ENCODE peak calls at places on chromosomes 7 and 10, in five cellular contexts. One of them, this sample, is unnamed.

GRCh38 chr10:117541909-117542705 is 439 bp upstream of the EMX2 start:
- DNase-seq in uterus: peak
- DNase-seq in MG63: peak
- DNase-seq in neuronal stem cell: peak
- DNase-seq in putamen: peak
- DNase-seq in this sample: no peak

GRCh38 chr7:23211542-23211941 is 29.7 kb downstream of the NUP42 start:
- DNase-seq in uterus: no peak
- DNase-seq in MG63: no peak
- DNase-seq in neuronal stem cell: no peak
- DNase-seq in putamen: no peak
- DNase-seq in this sample: peak

GRCh38 chr10:71965623-71966022 is 1.4 kb downstream of the CHST3 start:
- DNase-seq in uterus: no peak
- DNase-seq in MG63: no peak
- DNase-seq in neuronal stem cell: no peak
- DNase-seq in putamen: no peak
- DNase-seq in this sample: no peak

GRCh38 chr7:93053946-93054943 is 63.5 kb downstream of the SAMD9 start:
- DNase-seq in uterus: no peak
- DNase-seq in MG63: no peak
- DNase-seq in neuronal stem cell: no peak
- DNase-seq in putamen: no peak
- DNase-seq in this sample: no peak

GRCh38 chr7:112873831-112874553 is 83.8 kb upstream of the TMEM168 start:
- DNase-seq in uterus: no peak
- DNase-seq in MG63: no peak
- DNase-seq in neuronal stem cell: no peak
- DNase-seq in putamen: no peak
- DNase-seq in this sample: no peak

GRCh38 chr10:24848169-24848688 is 104.2 kb downstream of the PRTFDC1 start:
- DNase-seq in uterus: no peak
- DNase-seq in MG63: no peak
- DNase-seq in neuronal stem cell: no peak
- DNase-seq in putamen: no peak
- DNase-seq in this sample: no peak

GRCh38 chr10:70905071-70906021 is 17.0 kb upstream of the PCBD1 start:
- DNase-seq in uterus: no peak
- DNase-seq in MG63: no peak
- DNase-seq in neuronal stem cell: no peak
- DNase-seq in putamen: no peak
- DNase-seq in this sample: no peak

GRCh38 chr10:110433740-110434139 is 64.0 kb upstream of the DUSP5 start:
- DNase-seq in uterus: no peak
- DNase-seq in MG63: peak
- DNase-seq in neuronal stem cell: no peak
- DNase-seq in putamen: no peak
- DNase-seq in this sample: no peak

GRCh38 chr7:113799896-113800295 is 118.9 kb downstream of the PPP1R3A start:
- DNase-seq in uterus: no peak
- DNase-seq in MG63: no peak
- DNase-seq in neuronal stem cell: no peak
- DNase-seq in putamen: no peak
- DNase-seq in this sample: no peak

GRCh38 chr10:3780056-3780765 is 4.8 kb downstream of the KLF6 start:
- DNase-seq in uterus: no peak
- DNase-seq in MG63: peak
- DNase-seq in neuronal stem cell: no peak
- DNase-seq in putamen: no peak
- DNase-seq in this sample: no peak

GRCh38 chr7:39413866-39414668 is 152.1 kb upstream of the YAE1 start:
- DNase-seq in uterus: no peak
- DNase-seq in MG63: peak
- DNase-seq in neuronal stem cell: peak
- DNase-seq in putamen: no peak
- DNase-seq in this sample: peak

GRCh38 chr10:60644436-60645130 is 133.7 kb upstream of the CDK1 start:
- DNase-seq in uterus: no peak
- DNase-seq in MG63: no peak
- DNase-seq in neuronal stem cell: no peak
- DNase-seq in putamen: no peak
- DNase-seq in this sample: no peak

GRCh38 chr10:72730462-72730861 is 38.5 kb downstream of the MCU start:
- DNase-seq in uterus: no peak
- DNase-seq in MG63: peak
- DNase-seq in neuronal stem cell: no peak
- DNase-seq in putamen: no peak
- DNase-seq in this sample: no peak

GRCh38 chr7:30164567-30164966 is 29.8 kb downstream of the MTURN start:
- DNase-seq in uterus: no peak
- DNase-seq in MG63: no peak
- DNase-seq in neuronal stem cell: no peak
- DNase-seq in putamen: peak
- DNase-seq in this sample: peak

GRCh38 chr10:125441151-125441550 is 241.8 kb downstream of the TEX36 start:
- DNase-seq in uterus: no peak
- DNase-seq in MG63: no peak
- DNase-seq in neuronal stem cell: no peak
- DNase-seq in putamen: no peak
- DNase-seq in this sample: no peak

GRCh38 chr10:536371-536925 is 153.0 kb downstream of the DIP2C start:
- DNase-seq in uterus: peak
- DNase-seq in MG63: peak
- DNase-seq in neuronal stem cell: no peak
- DNase-seq in putamen: no peak
- DNase-seq in this sample: no peak

GRCh38 chr7:44380831-44381493 is 55.6 kb upstream of the CAMK2B start:
- DNase-seq in uterus: no peak
- DNase-seq in MG63: peak
- DNase-seq in neuronal stem cell: no peak
- DNase-seq in putamen: no peak
- DNase-seq in this sample: no peak

GRCh38 chr7:25840209-25840792 is 311.7 kb upstream of the NFE2L3 start:
- DNase-seq in uterus: peak
- DNase-seq in MG63: no peak
- DNase-seq in neuronal stem cell: no peak
- DNase-seq in putamen: no peak
- DNase-seq in this sample: no peak

GRCh38 chr7:97016392-97017196 is 8.0 kb downstream of the DLX5 start:
- DNase-seq in uterus: no peak
- DNase-seq in MG63: no peak
- DNase-seq in neuronal stem cell: peak
- DNase-seq in putamen: peak
- DNase-seq in this sample: no peak

GRCh38 chr7:151310578-151310977 is 31.0 kb upstream of the NUB1 start:
- DNase-seq in uterus: no peak
- DNase-seq in MG63: no peak
- DNase-seq in neuronal stem cell: no peak
- DNase-seq in putamen: no peak
- DNase-seq in this sample: no peak

GRCh38 chr7:114931656-114932011 is 9.7 kb downstream of the MDFIC start:
- DNase-seq in uterus: no peak
- DNase-seq in MG63: no peak
- DNase-seq in neuronal stem cell: no peak
- DNase-seq in putamen: no peak
- DNase-seq in this sample: no peak

GRCh38 chr7:150969483-150969874 is 8.6 kb downstream of the KCNH2 start:
- DNase-seq in uterus: no peak
- DNase-seq in MG63: no peak
- DNase-seq in neuronal stem cell: no peak
- DNase-seq in putamen: no peak
- DNase-seq in this sample: no peak

GRCh38 chr10:109946680-109947446 is 23.6 kb upstream of the XPNPEP1 start:
- DNase-seq in uterus: no peak
- DNase-seq in MG63: no peak
- DNase-seq in neuronal stem cell: no peak
- DNase-seq in putamen: no peak
- DNase-seq in this sample: no peak

GRCh38 chr7:6165075-6165474 is 107.3 kb downstream of the CYTH3 start:
- DNase-seq in uterus: no peak
- DNase-seq in MG63: no peak
- DNase-seq in neuronal stem cell: no peak
- DNase-seq in putamen: no peak
- DNase-seq in this sample: no peak

GRCh38 chr7:149529136-149529718 is 31.6 kb upstream of the ZNF746 start:
- DNase-seq in uterus: no peak
- DNase-seq in MG63: no peak
- DNase-seq in neuronal stem cell: no peak
- DNase-seq in putamen: no peak
- DNase-seq in this sample: no peak

GRCh38 chr7:41977165-41977651 is 259.8 kb downstream of the GLI3 start:
- DNase-seq in uterus: peak
- DNase-seq in MG63: no peak
- DNase-seq in neuronal stem cell: peak
- DNase-seq in putamen: peak
- DNase-seq in this sample: peak

GRCh38 chr7:122885583-122886356 is 490 bp downstream of the CADPS2 start:
- DNase-seq in uterus: peak
- DNase-seq in MG63: peak
- DNase-seq in neuronal stem cell: peak
- DNase-seq in putamen: no peak
- DNase-seq in this sample: no peak

GRCh38 chr10:3902054-3902808 is 117.2 kb upstream of the KLF6 start:
- DNase-seq in uterus: no peak
- DNase-seq in MG63: no peak
- DNase-seq in neuronal stem cell: no peak
- DNase-seq in putamen: no peak
- DNase-seq in this sample: no peak

GRCh38 chr7:47580175-47580701 is 1.7 kb downstream of the TNS3 start:
- DNase-seq in uterus: no peak
- DNase-seq in MG63: no peak
- DNase-seq in neuronal stem cell: no peak
- DNase-seq in putamen: no peak
- DNase-seq in this sample: no peak

GRCh38 chr7:130926021-130926691 is 192.1 kb upstream of the KLF14 start:
- DNase-seq in uterus: no peak
- DNase-seq in MG63: no peak
- DNase-seq in neuronal stem cell: no peak
- DNase-seq in putamen: no peak
- DNase-seq in this sample: no peak

GRCh38 chr7:29488977-29489376 is 74.7 kb upstream of the PRR15 start:
- DNase-seq in uterus: no peak
- DNase-seq in MG63: no peak
- DNase-seq in neuronal stem cell: no peak
- DNase-seq in putamen: no peak
- DNase-seq in this sample: no peak

GRCh38 chr7:50646069-50646468 is 80.9 kb upstream of the DDC start:
- DNase-seq in uterus: no peak
- DNase-seq in MG63: no peak
- DNase-seq in neuronal stem cell: no peak
- DNase-seq in putamen: no peak
- DNase-seq in this sample: no peak

GRCh38 chr7:75531359-75531821 is 39.3 kb downstream of the SPDYE5 start:
- DNase-seq in uterus: no peak
- DNase-seq in MG63: peak
- DNase-seq in neuronal stem cell: no peak
- DNase-seq in putamen: no peak
- DNase-seq in this sample: peak

GRCh38 chr10:80275756-80276155 is 13.7 kb downstream of the MAT1A start:
- DNase-seq in uterus: no peak
- DNase-seq in MG63: no peak
- DNase-seq in neuronal stem cell: no peak
- DNase-seq in putamen: no peak
- DNase-seq in this sample: no peak

GRCh38 chr7:84422790-84423189 is 228.2 kb upstream of the SEMA3A start:
- DNase-seq in uterus: no peak
- DNase-seq in MG63: no peak
- DNase-seq in neuronal stem cell: no peak
- DNase-seq in putamen: no peak
- DNase-seq in this sample: no peak

GRCh38 chr7:24868724-24869123 is 111.3 kb downstream of the OSBPL3 start:
- DNase-seq in uterus: no peak
- DNase-seq in MG63: no peak
- DNase-seq in neuronal stem cell: no peak
- DNase-seq in putamen: no peak
- DNase-seq in this sample: no peak

GRCh38 chr7:116810267-116811116 is 51.9 kb upstream of the CAPZA2 start:
- DNase-seq in uterus: no peak
- DNase-seq in MG63: no peak
- DNase-seq in neuronal stem cell: no peak
- DNase-seq in putamen: no peak
- DNase-seq in this sample: no peak

GRCh38 chr7:30327813-30328212 is 43.4 kb downstream of the ZNRF2 start:
- DNase-seq in uterus: no peak
- DNase-seq in MG63: no peak
- DNase-seq in neuronal stem cell: no peak
- DNase-seq in putamen: no peak
- DNase-seq in this sample: no peak

This sample was measured in iPS DF 6.9.